ENCODE peak calls at places on chromosomes 5 and 9, in ten cellular contexts. F, Y, M, I, U, P, G, N, D and K are unnamed samples.

GRCh38 chr9:131583836-131584555 is 38.7 kb downstream of the PRRT1B start:
- DNase-seq in P (no peak), G (no peak), M (no peak), U (no peak), F (no peak), N (peak), D (no peak), I (no peak), Y (no peak), K (no peak)

GRCh38 chr5:67206381-67207328 is 10.1 kb upstream of the CD180 start:
- DNase-seq in D (no peak), U (peak), G (peak), P (peak), M (peak), F (peak), I (no peak), Y (peak), N (no peak), K (no peak)

GRCh38 chr5:132268698-132269551 is 11.4 kb downstream of the PDLIM4 start:
- DNase-seq in M (peak), Y (no peak), F (no peak), N (no peak), U (no peak), I (no peak), P (no peak), G (no peak), D (no peak), K (no peak)

GRCh38 chr9:130629443-130630090 is 34.8 kb upstream of the PRDM12 start:
- DNase-seq in I (no peak), M (no peak), U (no peak), G (no peak), D (no peak), N (no peak), Y (no peak), F (no peak), P (no peak), K (no peak)

GRCh38 chr9:92242115-92242778 is 51.2 kb downstream of the IARS1 start:
- DNase-seq in U (no peak), Y (no peak), D (no peak), N (no peak), P (no peak), I (no peak), M (peak), F (no peak), G (no peak), K (no peak)

GRCh38 chr5:77707786-77708185 is 68.4 kb downstream of the TBCA start:
- DNase-seq in P (no peak), I (no peak), Y (no peak), U (no peak), F (no peak), D (no peak), G (no peak), M (peak), N (no peak), K (no peak)

GRCh38 chr5:24633705-24634325 is 11.0 kb downstream of the CDH10 start:
- DNase-seq in M (peak), N (no peak), D (peak), F (no peak), G (no peak), I (peak), P (peak), U (no peak), Y (no peak), K (no peak)

GRCh38 chr5:170751631-170752030 is 31.9 kb upstream of the GABRP start:
- DNase-seq in I (no peak), P (no peak), Y (no peak), D (no peak), G (no peak), M (no peak), N (no peak), U (no peak), F (no peak), K (no peak)

GRCh38 chr9:6024035-6024554 is 8.7 kb upstream of the RANBP6 start:
- DNase-seq in U (peak), N (no peak), P (peak), I (peak), M (peak), Y (peak), D (no peak), G (no peak), F (no peak), K (no peak)

GRCh38 chr5:67350600-67351315 is 154.2 kb upstream of the CD180 start:
- DNase-seq in I (peak), M (no peak), P (no peak), F (no peak), Y (no peak), U (peak), G (no peak), D (peak), N (no peak), K (no peak)